ENCODE peak calls at places on chromosomes 4 and X, in eight cellular contexts. One of them, this sample, is unnamed.
A peak's percentile ranks its signal among the peaks of the same experiment; 100 is the strongest.

GRCh38 chr4:46894841-46895240 is 14.2 kb downstream of the COX7B2 start:
- DNase-seq in amniotic stem cell: no peak
- DNase-seq in GM10248: no peak
- DNase-seq in SJCRH30: no peak
- DNase-seq in cortex of kidney: no peak
- DNase-seq in AG20443: no peak
- DNase-seq in breast epithelium: no peak
- DNase-seq in heart right ventricle: no peak
- DNase-seq in this sample: no peak

GRCh38 chr4:61443813-61444510 is 243.8 kb downstream of the ADGRL3 start:
- DNase-seq in SJCRH30: no peak
- DNase-seq in heart right ventricle: no peak
- DNase-seq in cortex of kidney: no peak
- DNase-seq in GM10248: no peak
- DNase-seq in AG20443: no peak
- DNase-seq in amniotic stem cell: no peak
- DNase-seq in breast epithelium: no peak
- DNase-seq in this sample: no peak

GRCh38 chrX:78375894-78376293 is 48.5 kb upstream of the CYSLTR1 start:
- DNase-seq in SJCRH30: no peak
- DNase-seq in AG20443: no peak
- DNase-seq in GM10248: no peak
- DNase-seq in breast epithelium: no peak
- DNase-seq in cortex of kidney: no peak
- DNase-seq in amniotic stem cell: no peak
- DNase-seq in heart right ventricle: no peak
- DNase-seq in this sample: peak; percentile 13

GRCh38 chr4:13483142-13484044 is 747 bp downstream of the RAB28 start:
- DNase-seq in AG20443: peak; percentile 62
- DNase-seq in breast epithelium: no peak
- DNase-seq in heart right ventricle: peak; percentile 39
- DNase-seq in amniotic stem cell: peak; percentile 63
- DNase-seq in SJCRH30: peak; percentile 63
- DNase-seq in GM10248: peak; percentile 18
- DNase-seq in cortex of kidney: peak; percentile 24
- DNase-seq in this sample: no peak

GRCh38 chrX:45240334-45240733 is 39.7 kb upstream of the DIPK2B start:
- DNase-seq in AG20443: no peak
- DNase-seq in amniotic stem cell: no peak
- DNase-seq in GM10248: no peak
- DNase-seq in SJCRH30: no peak
- DNase-seq in heart right ventricle: no peak
- DNase-seq in breast epithelium: no peak
- DNase-seq in cortex of kidney: no peak
- DNase-seq in this sample: no peak

GRCh38 chr4:121669163-121669550 is 27.6 kb downstream of the ANXA5 start:
- DNase-seq in breast epithelium: no peak
- DNase-seq in amniotic stem cell: no peak
- DNase-seq in GM10248: no peak
- DNase-seq in SJCRH30: no peak
- DNase-seq in cortex of kidney: no peak
- DNase-seq in heart right ventricle: no peak
- DNase-seq in AG20443: peak; percentile 32
- DNase-seq in this sample: no peak

GRCh38 chr4:134911941-134912340 is 710.4 kb upstream of the PABPC4L start:
- DNase-seq in SJCRH30: no peak
- DNase-seq in AG20443: no peak
- DNase-seq in heart right ventricle: no peak
- DNase-seq in GM10248: no peak
- DNase-seq in amniotic stem cell: no peak
- DNase-seq in cortex of kidney: no peak
- DNase-seq in breast epithelium: no peak
- DNase-seq in this sample: no peak

GRCh38 chr4:146654976-146655761 is 16.5 kb downstream of the POU4F2 start:
- DNase-seq in breast epithelium: no peak
- DNase-seq in amniotic stem cell: no peak
- DNase-seq in AG20443: peak; percentile 62
- DNase-seq in GM10248: no peak
- DNase-seq in heart right ventricle: no peak
- DNase-seq in cortex of kidney: no peak
- DNase-seq in SJCRH30: peak; percentile 43
- DNase-seq in this sample: no peak

GRCh38 chrX:130895299-130895698 is 7.7 kb downstream of the ENOX2 start:
- DNase-seq in breast epithelium: no peak
- DNase-seq in AG20443: peak; percentile 7
- DNase-seq in SJCRH30: no peak
- DNase-seq in heart right ventricle: no peak
- DNase-seq in GM10248: no peak
- DNase-seq in cortex of kidney: no peak
- DNase-seq in amniotic stem cell: no peak
- DNase-seq in this sample: no peak

GRCh38 chr4:109870061-109870460 is 22.2 kb downstream of the LRIT3 start:
- DNase-seq in cortex of kidney: no peak
- DNase-seq in AG20443: no peak
- DNase-seq in SJCRH30: no peak
- DNase-seq in GM10248: no peak
- DNase-seq in heart right ventricle: no peak
- DNase-seq in breast epithelium: no peak
- DNase-seq in amniotic stem cell: no peak
- DNase-seq in this sample: no peak

GRCh38 chr4:97153042-97153441 is 990.2 kb downstream of the STPG2 start:
- DNase-seq in cortex of kidney: no peak
- DNase-seq in amniotic stem cell: no peak
- DNase-seq in breast epithelium: no peak
- DNase-seq in heart right ventricle: no peak
- DNase-seq in SJCRH30: no peak
- DNase-seq in GM10248: no peak
- DNase-seq in AG20443: no peak
- DNase-seq in this sample: no peak

GRCh38 chr4:82661601-82662000 is 99.8 kb upstream of the TMEM150C start:
- DNase-seq in cortex of kidney: no peak
- DNase-seq in breast epithelium: no peak
- DNase-seq in heart right ventricle: no peak
- DNase-seq in AG20443: no peak
- DNase-seq in amniotic stem cell: no peak
- DNase-seq in GM10248: no peak
- DNase-seq in SJCRH30: no peak
- DNase-seq in this sample: no peak

GRCh38 chr4:2418652-2419571 is at the start of gene CFAP99:
- DNase-seq in cortex of kidney: peak; percentile 60
- DNase-seq in AG20443: peak; percentile 97
- DNase-seq in heart right ventricle: peak; percentile 97
- DNase-seq in amniotic stem cell: peak; percentile 93
- DNase-seq in breast epithelium: peak; percentile 97
- DNase-seq in GM10248: peak; percentile 98
- DNase-seq in SJCRH30: peak; percentile 95
- DNase-seq in this sample: peak; percentile 96

GRCh38 chr4:78024085-78024484 is 33.0 kb upstream of the FRAS1 start:
- DNase-seq in cortex of kidney: no peak
- DNase-seq in AG20443: no peak
- DNase-seq in GM10248: no peak
- DNase-seq in SJCRH30: no peak
- DNase-seq in breast epithelium: no peak
- DNase-seq in amniotic stem cell: no peak
- DNase-seq in heart right ventricle: no peak
- DNase-seq in this sample: no peak

GRCh38 chr4:144667500-144667899 is 21.5 kb downstream of the HHIP start:
- DNase-seq in cortex of kidney: no peak
- DNase-seq in amniotic stem cell: no peak
- DNase-seq in breast epithelium: no peak
- DNase-seq in GM10248: no peak
- DNase-seq in heart right ventricle: no peak
- DNase-seq in SJCRH30: no peak
- DNase-seq in AG20443: no peak
- DNase-seq in this sample: no peak

GRCh38 chr4:118811008-118811764 is 24.7 kb downstream of the SEC24D start:
- DNase-seq in cortex of kidney: no peak
- DNase-seq in breast epithelium: no peak
- DNase-seq in GM10248: no peak
- DNase-seq in heart right ventricle: no peak
- DNase-seq in amniotic stem cell: no peak
- DNase-seq in AG20443: peak; percentile 74
- DNase-seq in SJCRH30: no peak
- DNase-seq in this sample: no peak

GRCh38 chr4:136690363-136690762 is 841.9 kb downstream of the PCDH18 start:
- DNase-seq in heart right ventricle: no peak
- DNase-seq in cortex of kidney: no peak
- DNase-seq in AG20443: no peak
- DNase-seq in SJCRH30: peak; percentile 36
- DNase-seq in breast epithelium: no peak
- DNase-seq in GM10248: no peak
- DNase-seq in amniotic stem cell: peak; percentile 9
- DNase-seq in this sample: no peak

GRCh38 chr4:184028571-184028996 is 123.5 kb downstream of the STOX2 start:
- DNase-seq in AG20443: no peak
- DNase-seq in cortex of kidney: no peak
- DNase-seq in breast epithelium: no peak
- DNase-seq in amniotic stem cell: no peak
- DNase-seq in GM10248: no peak
- DNase-seq in heart right ventricle: no peak
- DNase-seq in SJCRH30: no peak
- DNase-seq in this sample: no peak

GRCh38 chr4:79852305-79852730 is 220.7 kb downstream of the ANTXR2 start:
- DNase-seq in cortex of kidney: no peak
- DNase-seq in amniotic stem cell: peak; percentile 32
- DNase-seq in GM10248: no peak
- DNase-seq in heart right ventricle: no peak
- DNase-seq in breast epithelium: no peak
- DNase-seq in AG20443: peak; percentile 13
- DNase-seq in SJCRH30: peak; percentile 39
- DNase-seq in this sample: no peak

GRCh38 chrX:115960440-115961084 is 210.0 kb upstream of the AGTR2 start:
- DNase-seq in SJCRH30: no peak
- DNase-seq in breast epithelium: no peak
- DNase-seq in AG20443: no peak
- DNase-seq in amniotic stem cell: no peak
- DNase-seq in heart right ventricle: no peak
- DNase-seq in GM10248: no peak
- DNase-seq in cortex of kidney: no peak
- DNase-seq in this sample: no peak

GRCh38 chrX:119419146-119419545 is 20.0 kb downstream of the SLC25A43 start:
- DNase-seq in breast epithelium: no peak
- DNase-seq in amniotic stem cell: no peak
- DNase-seq in cortex of kidney: no peak
- DNase-seq in GM10248: no peak
- DNase-seq in heart right ventricle: no peak
- DNase-seq in AG20443: no peak
- DNase-seq in SJCRH30: no peak
- DNase-seq in this sample: no peak

GRCh38 chr4:60923075-60923474 is 277.1 kb upstream of the ADGRL3 start:
- DNase-seq in GM10248: no peak
- DNase-seq in cortex of kidney: no peak
- DNase-seq in SJCRH30: no peak
- DNase-seq in amniotic stem cell: no peak
- DNase-seq in breast epithelium: no peak
- DNase-seq in AG20443: no peak
- DNase-seq in heart right ventricle: no peak
- DNase-seq in this sample: no peak

GRCh38 chr4:16836324-16836723 is 62.1 kb downstream of the LDB2 start:
- DNase-seq in SJCRH30: no peak
- DNase-seq in heart right ventricle: no peak
- DNase-seq in AG20443: no peak
- DNase-seq in breast epithelium: no peak
- DNase-seq in amniotic stem cell: no peak
- DNase-seq in cortex of kidney: no peak
- DNase-seq in GM10248: no peak
- DNase-seq in this sample: no peak

GRCh38 chrX:16924631-16925239 is 21.7 kb upstream of the REPS2 start:
- DNase-seq in heart right ventricle: no peak
- DNase-seq in SJCRH30: no peak
- DNase-seq in cortex of kidney: no peak
- DNase-seq in breast epithelium: no peak
- DNase-seq in amniotic stem cell: no peak
- DNase-seq in GM10248: no peak
- DNase-seq in AG20443: no peak
- DNase-seq in this sample: no peak

GRCh38 chr4:145760961-145761929 is 81.3 kb downstream of the C4orf51 start:
- DNase-seq in breast epithelium: no peak
- DNase-seq in cortex of kidney: no peak
- DNase-seq in amniotic stem cell: no peak
- DNase-seq in GM10248: no peak
- DNase-seq in SJCRH30: no peak
- DNase-seq in AG20443: no peak
- DNase-seq in heart right ventricle: peak; percentile 58
- DNase-seq in this sample: no peak

GRCh38 chr4:94455081-94455480 is 3.3 kb downstream of the PDLIM5 start:
- DNase-seq in GM10248: no peak
- DNase-seq in amniotic stem cell: peak; percentile 22
- DNase-seq in SJCRH30: no peak
- DNase-seq in AG20443: peak; percentile 78
- DNase-seq in heart right ventricle: peak; percentile 55
- DNase-seq in cortex of kidney: no peak
- DNase-seq in breast epithelium: peak; percentile 67
- DNase-seq in this sample: no peak

GRCh38 chr4:128483816-128484215 is 196.2 kb upstream of the PGRMC2 start:
- DNase-seq in heart right ventricle: no peak
- DNase-seq in SJCRH30: no peak
- DNase-seq in cortex of kidney: no peak
- DNase-seq in breast epithelium: no peak
- DNase-seq in AG20443: peak; percentile 86
- DNase-seq in GM10248: no peak
- DNase-seq in amniotic stem cell: no peak
- DNase-seq in this sample: no peak

GRCh38 chr4:153467154-153467896 is 1.2 kb downstream of the TMEM131L start:
- DNase-seq in GM10248: peak; percentile 90
- DNase-seq in AG20443: peak; percentile 30
- DNase-seq in cortex of kidney: no peak
- DNase-seq in amniotic stem cell: no peak
- DNase-seq in SJCRH30: peak; percentile 24
- DNase-seq in heart right ventricle: peak; percentile 40
- DNase-seq in breast epithelium: peak; percentile 65
- DNase-seq in this sample: peak; percentile 94

GRCh38 chr4:27094785-27095184 is 234.1 kb downstream of the STIM2 start:
- DNase-seq in GM10248: no peak
- DNase-seq in heart right ventricle: no peak
- DNase-seq in cortex of kidney: no peak
- DNase-seq in SJCRH30: no peak
- DNase-seq in AG20443: no peak
- DNase-seq in amniotic stem cell: no peak
- DNase-seq in breast epithelium: no peak
- DNase-seq in this sample: no peak

GRCh38 chr4:25787891-25788331 is 74.9 kb downstream of the SEL1L3 start:
- DNase-seq in SJCRH30: no peak
- DNase-seq in AG20443: no peak
- DNase-seq in breast epithelium: no peak
- DNase-seq in cortex of kidney: no peak
- DNase-seq in heart right ventricle: no peak
- DNase-seq in amniotic stem cell: no peak
- DNase-seq in GM10248: no peak
- DNase-seq in this sample: no peak

GRCh38 chr4:128787509-128788311 is 21.8 kb upstream of the JADE1 start:
- DNase-seq in AG20443: no peak
- DNase-seq in breast epithelium: no peak
- DNase-seq in SJCRH30: no peak
- DNase-seq in amniotic stem cell: no peak
- DNase-seq in heart right ventricle: no peak
- DNase-seq in cortex of kidney: no peak
- DNase-seq in GM10248: no peak
- DNase-seq in this sample: no peak